ENCODE peak calls at places on chromosome 11, in seven cellular contexts. F is cardiac muscle cell, D is DMS153, P is iPS DF 6.9, W is iris pigment epithelial cell, Z is GM03348, E is astrocyte of the cerebellum. X is an unnamed sample.

GRCh38 chr11:19728436-19728835 is 15.8 kb downstream of the NAV2 start:
- DNase-seq in P (no peak), E (no peak), W (peak; percentile 77), F (peak; percentile 13), D (no peak), Z (no peak), X (no peak)

GRCh38 chr11:101582242-101583052 is 1.4 kb downstream of the TRPC6 start:
- DNase-seq in F (no peak), P (no peak), W (no peak), D (no peak), E (no peak), Z (peak; percentile 5), X (peak; percentile 16)

GRCh38 chr11:64331569-64332371 is 8.2 kb upstream of the CCDC88B start:
- DNase-seq in P (no peak), Z (peak; percentile 87), W (peak; percentile 93), D (peak; percentile 70), E (peak; percentile 37), F (peak; percentile 89), X (peak; percentile 90)

GRCh38 chr11:61611309-61611708 is 30.4 kb upstream of the SYT7 start:
- DNase-seq in F (no peak), E (no peak), W (no peak), Z (no peak), P (no peak), D (no peak), X (no peak)

GRCh38 chr11:107040447-107041444 is 22.5 kb upstream of the GUCY1A2 start:
- DNase-seq in D (no peak), F (peak; percentile 89), Z (no peak), W (peak; percentile 87), P (no peak), E (peak; percentile 89), X (peak; percentile 84)

GRCh38 chr11:120273432-120273831 is 33.5 kb downstream of the POU2F3 start:
- DNase-seq in W (no peak), F (peak; percentile 10), D (no peak), E (no peak), P (no peak), Z (peak; percentile 39), X (no peak)

GRCh38 chr11:46520971-46521745 is 72.7 kb downstream of the AMBRA1 start:
- DNase-seq in F (peak; percentile 59), Z (peak; percentile 49), E (peak; percentile 68), W (peak; percentile 70), P (no peak), D (no peak), X (peak; percentile 82)

GRCh38 chr11:24253237-24253760 is 243.6 kb upstream of the LUZP2 start:
- DNase-seq in W (peak; percentile 25), Z (no peak), E (no peak), F (no peak), P (no peak), D (no peak), X (no peak)

GRCh38 chr11:18294862-18295261 is 27.1 kb downstream of the HPS5 start:
- DNase-seq in F (no peak), D (no peak), W (no peak), P (no peak), Z (no peak), E (no peak), X (no peak)

GRCh38 chr11:44680982-44681597 is 45.7 kb upstream of the TSPAN18 start:
- DNase-seq in F (peak; percentile 47), W (peak; percentile 10), E (no peak), D (no peak), Z (no peak), P (no peak), X (no peak)

GRCh38 chr11:72012897-72013721 is 14.4 kb downstream of the IL18BP start:
- DNase-seq in E (peak; percentile 87), W (peak; percentile 63), P (no peak), F (peak; percentile 31), Z (peak; percentile 91), D (no peak), X (no peak)

GRCh38 chr11:92141159-92141558 is 83.5 kb upstream of the FAT3 start:
- DNase-seq in E (no peak), P (no peak), W (no peak), F (no peak), D (no peak), Z (no peak), X (no peak)

GRCh38 chr11:3000032-3000961 is 8.2 kb upstream of the NAP1L4 start:
- DNase-seq in E (peak; percentile 41), D (peak; percentile 89), P (no peak), W (peak; percentile 83), F (peak; percentile 78), Z (no peak), X (peak; percentile 24)

GRCh38 chr11:128343870-128344269 is 243.5 kb downstream of the ETS1 start:
- DNase-seq in P (no peak), F (no peak), E (no peak), W (no peak), D (no peak), Z (no peak), X (no peak)

GRCh38 chr11:34407121-34407813 is 31.5 kb upstream of the CAT start:
- DNase-seq in E (no peak), F (no peak), W (no peak), D (no peak), Z (no peak), P (no peak), X (no peak)

GRCh38 chr11:94504689-94505293 is 7.5 kb upstream of the C11orf97 start:
- DNase-seq in P (no peak), D (no peak), E (peak; percentile 62), F (peak; percentile 69), Z (peak; percentile 58), W (peak; percentile 72), X (peak; percentile 36)

GRCh38 chr11:96215094-96215782 is 127.8 kb downstream of the MAML2 start:
- DNase-seq in E (no peak), W (peak; percentile 80), F (peak; percentile 54), P (no peak), Z (no peak), D (peak; percentile 17), X (peak; percentile 83)

GRCh38 chr11:61082161-61082870 is 20.0 kb upstream of the CD5 start:
- DNase-seq in D (no peak), W (no peak), P (no peak), F (no peak), Z (no peak), E (no peak), X (peak; percentile 18)

GRCh38 chr11:43823851-43824250 is 56.8 kb upstream of the ALKBH3 start:
- DNase-seq in Z (no peak), D (no peak), P (no peak), W (no peak), F (no peak), E (no peak), X (no peak)

GRCh38 chr11:109302591-109303334 is 119.2 kb upstream of the C11orf87 start:
- DNase-seq in D (no peak), P (no peak), Z (no peak), E (no peak), F (no peak), W (no peak), X (no peak)

GRCh38 chr11:17594686-17595192 is 47.7 kb downstream of the OTOG start:
- DNase-seq in P (no peak), E (no peak), Z (no peak), D (no peak), F (no peak), W (no peak), X (no peak)

GRCh38 chr11:27553186-27553585 is 46.6 kb upstream of the LIN7C start:
- DNase-seq in E (no peak), Z (no peak), W (no peak), P (no peak), F (no peak), D (no peak), X (peak; percentile 11)

X was measured in HT1080.